ENCODE peak calls at places on chromosomes 6 and 20, in five cellular contexts. One of them, this sample, is unnamed.

GRCh38 chr6:109237082-109237985 is 142.0 kb downstream of the CEP57L1 start:
- DNase-seq in AG04449: no peak
- DNase-seq in spleen: no peak
- DNase-seq in HL-60: peak
- DNase-seq in lower leg skin: no peak
- DNase-seq in this sample: no peak

GRCh38 chr20:14478126-14478525 is 140.7 kb upstream of the FLRT3 start:
- DNase-seq in AG04449: no peak
- DNase-seq in HL-60: no peak
- DNase-seq in lower leg skin: no peak
- DNase-seq in spleen: no peak
- DNase-seq in this sample: no peak

GRCh38 chr6:140101367-140101766 is 726.9 kb upstream of the CITED2 start:
- DNase-seq in AG04449: peak
- DNase-seq in spleen: no peak
- DNase-seq in HL-60: no peak
- DNase-seq in lower leg skin: no peak
- DNase-seq in this sample: no peak

GRCh38 chr6:113856011-113856551 is 1.1 kb upstream of the MARCKS start:
- DNase-seq in HL-60: no peak
- DNase-seq in spleen: peak
- DNase-seq in lower leg skin: no peak
- DNase-seq in AG04449: no peak
- DNase-seq in this sample: no peak

GRCh38 chr6:15260099-15260821 is 14.4 kb downstream of the JARID2 start:
- DNase-seq in AG04449: no peak
- DNase-seq in lower leg skin: no peak
- DNase-seq in HL-60: no peak
- DNase-seq in spleen: no peak
- DNase-seq in this sample: no peak

GRCh38 chr6:29602564-29603361 is 17.8 kb downstream of the OR2H2 start:
- DNase-seq in AG04449: no peak
- DNase-seq in spleen: no peak
- DNase-seq in lower leg skin: no peak
- DNase-seq in HL-60: no peak
- DNase-seq in this sample: no peak

GRCh38 chr6:95176322-95176721 is 401.0 kb upstream of the MANEA start:
- DNase-seq in AG04449: no peak
- DNase-seq in lower leg skin: no peak
- DNase-seq in spleen: no peak
- DNase-seq in HL-60: no peak
- DNase-seq in this sample: no peak

GRCh38 chr6:56396435-56396834 is 149.1 kb upstream of the COL21A1 start:
- DNase-seq in spleen: no peak
- DNase-seq in lower leg skin: no peak
- DNase-seq in HL-60: no peak
- DNase-seq in AG04449: no peak
- DNase-seq in this sample: no peak

GRCh38 chr20:1005452-1006027 is 3.4 kb upstream of the RSPO4 start:
- DNase-seq in AG04449: no peak
- DNase-seq in spleen: no peak
- DNase-seq in HL-60: peak
- DNase-seq in lower leg skin: peak
- DNase-seq in this sample: no peak

GRCh38 chr6:107491791-107492674 is 2.1 kb downstream of the SOBP start:
- DNase-seq in HL-60: peak
- DNase-seq in spleen: no peak
- DNase-seq in AG04449: peak
- DNase-seq in lower leg skin: no peak
- DNase-seq in this sample: no peak

GRCh38 chr6:61886608-61887259 is 399.3 kb downstream of the KHDRBS2 start:
- DNase-seq in HL-60: no peak
- DNase-seq in spleen: no peak
- DNase-seq in lower leg skin: no peak
- DNase-seq in AG04449: no peak
- DNase-seq in this sample: no peak
- TF ChIP-seq CTCF in HL-60: no peak
- TF ChIP-seq CTCF in spleen: no peak
- TF ChIP-seq CTCF in lower leg skin: no peak
- TF ChIP-seq CTCF in AG04449: no peak
- TF ChIP-seq CTCF in this sample: peak

GRCh38 chr6:85537055-85537494 is 56.6 kb downstream of the SNX14 start:
- DNase-seq in spleen: no peak
- DNase-seq in HL-60: no peak
- DNase-seq in AG04449: no peak
- DNase-seq in lower leg skin: no peak
- DNase-seq in this sample: no peak
- TF ChIP-seq CTCF in spleen: peak
- TF ChIP-seq CTCF in HL-60: peak
- TF ChIP-seq CTCF in AG04449: peak
- TF ChIP-seq CTCF in lower leg skin: no peak
- TF ChIP-seq CTCF in this sample: peak

GRCh38 chr6:156942266-156942665 is 165.1 kb downstream of the ARID1B start:
- DNase-seq in HL-60: no peak
- DNase-seq in lower leg skin: no peak
- DNase-seq in AG04449: no peak
- DNase-seq in spleen: no peak
- DNase-seq in this sample: no peak
- TF ChIP-seq CTCF in HL-60: no peak
- TF ChIP-seq CTCF in lower leg skin: no peak
- TF ChIP-seq CTCF in AG04449: no peak
- TF ChIP-seq CTCF in spleen: no peak
- TF ChIP-seq CTCF in this sample: no peak

GRCh38 chr20:18072532-18072931 is 14.8 kb upstream of the OVOL2 start:
- DNase-seq in spleen: no peak
- DNase-seq in AG04449: no peak
- DNase-seq in HL-60: no peak
- DNase-seq in lower leg skin: peak
- DNase-seq in this sample: no peak

GRCh38 chr20:18063676-18064075 is 6.0 kb upstream of the OVOL2 start:
- DNase-seq in spleen: no peak
- DNase-seq in HL-60: no peak
- DNase-seq in lower leg skin: peak
- DNase-seq in AG04449: no peak
- DNase-seq in this sample: no peak

DNA sequence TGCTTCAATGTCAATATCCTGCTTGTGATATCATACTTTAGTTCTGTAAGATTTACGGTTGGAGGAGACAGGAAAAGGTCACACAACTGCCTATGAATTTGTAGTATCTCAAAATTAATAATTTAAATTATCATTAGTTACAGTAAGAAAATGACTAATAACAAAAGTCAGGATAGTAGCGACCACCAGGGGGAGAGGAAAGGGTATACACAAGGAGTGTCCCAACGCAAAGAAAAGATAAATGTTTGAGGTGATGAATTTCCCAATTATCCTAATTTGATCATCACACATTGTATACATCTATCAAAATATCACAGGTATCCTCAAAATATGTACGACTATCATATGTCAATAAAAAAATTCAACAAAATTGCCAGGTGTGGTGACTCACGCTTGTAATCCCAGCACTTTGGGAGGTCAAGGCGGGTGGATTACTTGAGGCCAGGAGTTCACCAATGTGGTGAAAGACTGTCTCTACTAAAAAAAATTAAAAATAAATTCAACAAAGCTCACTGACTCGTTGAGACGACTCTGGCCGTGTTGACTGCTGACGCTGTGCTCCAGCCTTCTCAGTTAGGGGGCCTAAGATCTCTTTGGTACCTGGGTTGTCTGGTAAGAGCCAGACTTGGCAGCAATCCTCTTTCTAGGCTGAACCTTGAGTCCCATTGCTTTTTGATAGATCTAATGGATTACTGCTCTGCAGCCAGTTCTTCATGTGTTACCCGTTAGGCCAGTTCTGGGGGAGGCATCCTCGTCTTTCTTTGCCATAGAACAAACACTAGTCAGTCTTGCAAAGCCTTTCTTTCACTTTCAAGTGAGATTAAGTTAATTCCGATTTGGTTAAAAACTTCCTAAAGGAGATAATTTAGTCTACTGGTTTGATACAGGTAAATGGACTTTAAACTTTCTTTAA is 9.0 kb upstream of the OVOL2 start:
- DNase-seq in lower leg skin: peak
- DNase-seq in spleen: no peak
- DNase-seq in AG04449: no peak
- DNase-seq in HL-60: no peak
- DNase-seq in this sample: no peak
- TF ChIP-seq CTCF in lower leg skin: no peak
- TF ChIP-seq CTCF in spleen: no peak
- TF ChIP-seq CTCF in AG04449: no peak
- TF ChIP-seq CTCF in HL-60: no peak
- TF ChIP-seq CTCF in this sample: peak

DNA sequence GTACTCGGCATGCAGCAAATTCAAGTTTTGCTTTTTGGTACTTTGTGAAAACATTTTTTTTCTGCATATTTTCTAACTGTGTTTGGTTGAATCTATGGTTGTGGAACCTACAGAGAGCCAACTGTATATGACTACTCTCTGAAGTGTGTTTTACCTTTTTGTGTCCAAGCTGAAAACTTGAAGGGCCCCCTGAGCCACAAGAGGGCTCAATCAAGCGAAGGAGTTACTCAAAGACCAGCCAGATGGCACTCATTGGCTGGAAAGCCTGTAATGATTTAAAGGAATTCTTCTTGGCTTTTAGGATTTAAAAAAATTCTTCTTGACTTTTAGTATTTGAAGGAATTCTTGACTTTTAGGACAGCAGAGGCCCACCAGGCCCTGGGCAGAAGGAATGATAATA is 27.0 kb upstream of the ECI2 start:
- DNase-seq in spleen: no peak
- DNase-seq in lower leg skin: no peak
- DNase-seq in HL-60: no peak
- DNase-seq in AG04449: no peak
- DNase-seq in this sample: no peak
- TF ChIP-seq CTCF in spleen: no peak
- TF ChIP-seq CTCF in lower leg skin: no peak
- TF ChIP-seq CTCF in HL-60: no peak
- TF ChIP-seq CTCF in AG04449: no peak
- TF ChIP-seq CTCF in this sample: peak

GRCh38 chr20:36956674-36957073 is 5.2 kb upstream of the SAMHD1 start:
- DNase-seq in spleen: no peak
- DNase-seq in HL-60: no peak
- DNase-seq in lower leg skin: no peak
- DNase-seq in AG04449: no peak
- DNase-seq in this sample: no peak

GRCh38 chr20:36959242-36959641 is 7.7 kb upstream of the SAMHD1 start:
- DNase-seq in HL-60: no peak
- DNase-seq in AG04449: no peak
- DNase-seq in spleen: no peak
- DNase-seq in lower leg skin: no peak
- DNase-seq in this sample: no peak

GRCh38 chr20:36951977-36952738 is 650 bp upstream of the SAMHD1 start:
- DNase-seq in spleen: no peak
- DNase-seq in AG04449: no peak
- DNase-seq in HL-60: no peak
- DNase-seq in lower leg skin: no peak
- DNase-seq in this sample: no peak

DNA sequence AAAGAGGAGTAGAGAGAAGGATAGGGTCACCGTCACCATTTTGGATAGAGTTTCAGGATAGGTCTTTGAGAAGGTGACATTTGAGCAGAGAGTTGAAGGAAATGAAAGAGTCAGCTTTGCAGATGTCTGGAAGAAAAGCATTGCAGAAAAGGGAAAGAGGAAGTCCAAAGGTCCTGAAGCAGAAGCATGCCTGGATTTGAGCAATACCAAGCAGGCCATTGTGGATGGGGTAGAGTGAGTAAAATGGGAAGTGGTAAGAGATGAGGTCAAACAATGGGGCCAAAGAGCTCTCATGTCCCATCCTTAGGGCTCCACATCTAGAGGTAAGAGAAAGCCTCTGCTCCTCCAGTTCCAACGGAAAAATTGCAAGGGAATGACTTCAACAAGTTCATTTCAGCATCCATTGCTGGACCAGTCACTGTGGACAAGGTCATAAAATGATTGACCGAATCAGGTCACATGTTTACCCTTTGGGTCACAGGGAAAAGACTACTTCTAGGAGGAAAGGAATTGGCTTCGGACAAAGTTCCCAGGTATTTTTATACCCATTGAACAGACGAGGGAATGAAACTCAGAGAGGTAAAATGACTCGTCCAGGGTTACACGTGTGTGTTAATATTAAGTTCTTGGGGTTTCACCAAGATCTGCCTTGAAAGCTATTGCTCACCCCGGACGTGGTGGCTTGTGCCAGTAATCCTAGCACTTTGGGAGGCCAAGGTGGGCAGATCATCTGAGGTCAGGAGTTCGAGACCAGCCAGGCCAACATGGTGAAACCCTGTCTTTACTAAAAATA is 6.6 kb upstream of the SAMHD1 start:
- DNase-seq in spleen: no peak
- DNase-seq in lower leg skin: no peak
- DNase-seq in HL-60: peak
- DNase-seq in AG04449: no peak
- DNase-seq in this sample: no peak
- TF ChIP-seq CTCF in spleen: no peak
- TF ChIP-seq CTCF in lower leg skin: no peak
- TF ChIP-seq CTCF in HL-60: no peak
- TF ChIP-seq CTCF in AG04449: no peak
- TF ChIP-seq CTCF in this sample: no peak

DNA sequence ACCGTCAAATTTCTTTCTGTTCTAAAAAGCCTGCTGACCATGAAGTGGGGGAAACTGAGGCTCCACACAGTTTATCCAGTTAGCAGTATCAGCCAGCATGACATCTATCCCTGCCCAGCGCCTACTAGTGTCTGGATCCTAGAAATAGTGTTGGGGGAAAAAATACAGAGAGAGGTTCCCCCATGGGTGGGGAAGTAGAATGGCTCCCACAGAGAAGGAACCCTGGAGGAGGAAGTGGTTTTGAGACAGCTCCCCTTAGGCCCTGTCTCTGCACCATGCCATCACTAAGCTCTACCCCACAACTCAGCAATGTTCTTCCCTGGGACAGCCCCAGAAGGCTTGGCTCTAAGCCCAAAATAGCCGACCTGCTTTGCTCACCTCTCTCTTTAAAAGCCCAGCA is 153.4 kb downstream of the MBOAT1 start:
- DNase-seq in lower leg skin: no peak
- DNase-seq in AG04449: no peak
- DNase-seq in HL-60: peak
- DNase-seq in spleen: no peak
- DNase-seq in this sample: no peak
- TF ChIP-seq CTCF in lower leg skin: no peak
- TF ChIP-seq CTCF in AG04449: no peak
- TF ChIP-seq CTCF in HL-60: no peak
- TF ChIP-seq CTCF in spleen: no peak
- TF ChIP-seq CTCF in this sample: no peak

GRCh38 chr6:51301969-51302368 is 483.3 kb downstream of the TFAP2B start:
- DNase-seq in HL-60: peak
- DNase-seq in spleen: no peak
- DNase-seq in AG04449: no peak
- DNase-seq in lower leg skin: no peak
- DNase-seq in this sample: no peak
- TF ChIP-seq CTCF in HL-60: no peak
- TF ChIP-seq CTCF in spleen: no peak
- TF ChIP-seq CTCF in AG04449: no peak
- TF ChIP-seq CTCF in lower leg skin: no peak
- TF ChIP-seq CTCF in this sample: no peak

GRCh38 chr20:36728986-36729385 is 16.9 kb downstream of the NDRG3 start:
- DNase-seq in AG04449: no peak
- DNase-seq in spleen: no peak
- DNase-seq in HL-60: no peak
- DNase-seq in lower leg skin: no peak
- DNase-seq in this sample: no peak
- TF ChIP-seq CTCF in AG04449: no peak
- TF ChIP-seq CTCF in spleen: no peak
- TF ChIP-seq CTCF in HL-60: no peak
- TF ChIP-seq CTCF in lower leg skin: no peak
- TF ChIP-seq CTCF in this sample: peak